ENCODE peak calls at places on chromosomes 6 and 20, in four cellular contexts. A, M, T and G are unnamed samples.

GRCh38 chr6:154509421-154510143 is 903 bp downstream of the CNKSR3 start:
- DNase-seq in A (peak; percentile 56), M (no peak), T (peak; percentile 23), G (no peak)

GRCh38 chr6:156846845-156847599 is 69.8 kb downstream of the ARID1B start:
- DNase-seq in A (no peak), M (no peak), T (no peak), G (no peak)

GRCh38 chr20:15091417-15092017 is 754.1 kb upstream of the FLRT3 start:
- DNase-seq in A (no peak), M (no peak), T (no peak), G (no peak)

GRCh38 chr6:134956676-134957075 is 6.8 kb upstream of the ALDH8A1 start:
- DNase-seq in A (no peak), M (no peak), T (no peak), G (no peak)

GRCh38 chr6:119459207-119459974 is 109.8 kb upstream of the MAN1A1 start:
- DNase-seq in A (no peak), M (no peak), T (no peak), G (no peak)

GRCh38 chr6:107114872-107115694 is at the start of gene BEND3:
- DNase-seq in A (peak; percentile 58), M (peak; percentile 55), T (peak; percentile 22), G (no peak)

GRCh38 chr20:36575066-36575743 is 1.8 kb downstream of the TGIF2 start:
- DNase-seq in A (peak; percentile 67), M (peak; percentile 28), T (peak; percentile 49), G (no peak)

GRCh38 chr6:56690519-56691200 is 48.0 kb upstream of the DST start:
- DNase-seq in A (no peak), M (no peak), T (no peak), G (no peak)

GRCh38 chr6:166626177-166627038 is 643 bp downstream of the RPS6KA2 start:
- DNase-seq in A (peak; percentile 56), M (peak; percentile 29), T (no peak), G (peak; percentile 16)

GRCh38 chr6:168880271-168880670 is 373.4 kb downstream of the THBS2 start:
- DNase-seq in A (no peak), M (no peak), T (no peak), G (no peak)

GRCh38 chr20:31663524-31663837 is 25.8 kb downstream of the COX4I2 start:
- DNase-seq in A (no peak), M (no peak), T (no peak), G (no peak)

GRCh38 chr6:165232277-165232654 is 77.1 kb downstream of the C6orf118 start:
- DNase-seq in A (no peak), M (no peak), T (no peak), G (no peak)

GRCh38 chr20:24303393-24303792 is 166.0 kb upstream of the SYNDIG1 start:
- DNase-seq in A (no peak), M (no peak), T (no peak), G (no peak)